ENCODE peak calls at places on chromosomes 7 and 10, in six cellular contexts. L is MM.1S, P is HepG2, F is mammary epithelial cell, Z is fibroblast of lung, E is GM23338. S is an unnamed sample.
A peak's percentile ranks its signal among the peaks of the same experiment; 100 is the strongest.

GRCh38 chr7:503575-504111 is 16.0 kb downstream of the PDGFA start:
- DNase-seq in L (no peak), P (peak; percentile 94), F (no peak), Z (no peak), E (no peak), S (no peak)

GRCh38 chr7:74312418-74313021 is 23.3 kb downstream of the CLIP2 start:
- DNase-seq in L (peak; percentile 32), P (no peak), F (peak; percentile 96), Z (no peak), E (no peak), S (no peak)

GRCh38 chr7:34091330-34091917 is 186.1 kb downstream of the BMPER start:
- DNase-seq in L (peak; percentile 59), P (peak; percentile 38), F (peak; percentile 42), Z (peak; percentile 77), E (peak; percentile 78), S (peak; percentile 70)

GRCh38 chr7:116862234-116863167 is at the start of gene CAPZA2:
- DNase-seq in L (peak; percentile 97), P (peak; percentile 78), F (peak; percentile 89), Z (peak; percentile 89), E (peak; percentile 92), S (peak; percentile 97)

GRCh38 chr7:149686001-149686400 is 87.4 kb downstream of the ZNF467 start:
- DNase-seq in L (no peak), P (no peak), F (no peak), Z (peak; percentile 68), E (no peak), S (peak; percentile 96)

GRCh38 chr10:30059209-30060107 is at the start of gene JCAD:
- DNase-seq in L (peak; percentile 52), P (no peak), F (peak; percentile 15), Z (no peak), E (peak; percentile 73), S (peak; percentile 74)

GRCh38 chr7:4879401-4880081 is 4.0 kb downstream of the RADIL start:
- DNase-seq in L (no peak), P (no peak), F (no peak), Z (no peak), E (no peak), S (no peak)

GRCh38 chr10:106941297-106942034 is 223.0 kb downstream of the SORCS1 start:
- DNase-seq in L (no peak), P (no peak), F (no peak), Z (no peak), E (no peak), S (no peak)

GRCh38 chr10:71623098-71623985 is 96.2 kb downstream of the C10orf105 start:
- DNase-seq in L (no peak), P (no peak), F (no peak), Z (peak; percentile 33), E (peak; percentile 70), S (peak; percentile 59)

DNA sequence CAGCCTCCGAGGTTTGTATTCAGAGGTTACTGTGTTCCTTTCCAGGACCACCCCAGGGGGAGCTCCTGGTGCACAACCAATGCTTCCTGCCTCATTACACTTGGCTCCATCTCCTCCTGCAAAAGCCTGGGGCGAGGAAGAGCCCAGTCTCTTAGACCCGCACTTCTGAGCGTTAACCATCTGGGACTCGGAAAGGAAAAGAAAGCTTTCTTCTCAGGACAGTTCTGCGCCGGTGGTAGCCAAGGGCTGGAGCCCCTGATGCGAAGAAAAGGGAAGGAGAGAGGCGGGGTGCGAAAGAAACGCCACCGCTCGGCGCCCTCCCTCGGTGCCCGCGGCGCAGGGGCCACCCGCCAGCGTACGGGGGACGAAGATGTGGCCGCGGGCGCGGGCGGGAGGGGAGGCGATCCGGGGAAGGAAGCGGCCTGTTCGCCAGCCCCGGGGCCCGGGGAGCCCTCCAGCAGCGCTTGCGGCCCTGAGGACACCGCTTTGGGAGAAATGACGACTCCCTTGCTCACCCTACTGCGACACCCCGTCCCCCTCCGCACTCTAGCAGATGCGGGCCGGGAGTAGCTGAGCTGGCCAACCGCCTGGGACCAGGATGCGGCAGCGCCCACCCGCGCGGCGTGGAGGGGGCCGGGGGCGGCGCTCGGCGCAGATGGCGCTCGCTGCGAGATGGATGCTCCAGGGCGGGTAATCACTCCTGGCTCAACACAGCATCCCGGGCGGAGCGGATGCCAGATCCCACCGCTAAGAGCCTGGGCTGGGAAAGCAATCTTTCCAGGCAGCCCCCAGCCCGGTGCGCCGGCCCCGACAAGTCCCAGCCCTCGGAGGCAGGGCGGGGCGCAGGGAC is 1.3 kb downstream of the NRCAM start:
- DNase-seq in L (no peak), P (no peak), F (peak; percentile 32), Z (peak; percentile 44), E (peak; percentile 70), S (peak; percentile 48)
- TF ChIP-seq EZH2 in L (no peak), P (peak; percentile 58), F (no peak), Z (no peak), E (peak; percentile 57), S (no peak)

GRCh38 chr7:151087247-151088018 is 1.2 kb downstream of the AGAP3 start:
- DNase-seq in L (peak; percentile 79), P (peak; percentile 35), F (peak; percentile 59), Z (peak; percentile 62), E (no peak), S (peak; percentile 84)
- TF ChIP-seq EZH2 in L (no peak), P (no peak), F (no peak), Z (no peak), E (peak; percentile 23), S (no peak)

GRCh38 chr10:48526846-48527505 is 77.9 kb downstream of the ARHGAP22 start:
- DNase-seq in L (no peak), P (no peak), F (no peak), Z (no peak), E (no peak), S (no peak)
- TF ChIP-seq EZH2 in L (no peak), P (no peak), F (no peak), Z (no peak), E (no peak), S (no peak)

GRCh38 chr10:22003111-22003963 is at the start of gene DNAJC1:
- DNase-seq in L (peak; percentile 99), P (peak; percentile 92), F (peak; percentile 92), Z (peak; percentile 92), E (peak; percentile 99), S (peak; percentile 98)
- TF ChIP-seq EZH2 in L (no peak), P (no peak), F (no peak), Z (no peak), E (no peak), S (no peak)

DNA sequence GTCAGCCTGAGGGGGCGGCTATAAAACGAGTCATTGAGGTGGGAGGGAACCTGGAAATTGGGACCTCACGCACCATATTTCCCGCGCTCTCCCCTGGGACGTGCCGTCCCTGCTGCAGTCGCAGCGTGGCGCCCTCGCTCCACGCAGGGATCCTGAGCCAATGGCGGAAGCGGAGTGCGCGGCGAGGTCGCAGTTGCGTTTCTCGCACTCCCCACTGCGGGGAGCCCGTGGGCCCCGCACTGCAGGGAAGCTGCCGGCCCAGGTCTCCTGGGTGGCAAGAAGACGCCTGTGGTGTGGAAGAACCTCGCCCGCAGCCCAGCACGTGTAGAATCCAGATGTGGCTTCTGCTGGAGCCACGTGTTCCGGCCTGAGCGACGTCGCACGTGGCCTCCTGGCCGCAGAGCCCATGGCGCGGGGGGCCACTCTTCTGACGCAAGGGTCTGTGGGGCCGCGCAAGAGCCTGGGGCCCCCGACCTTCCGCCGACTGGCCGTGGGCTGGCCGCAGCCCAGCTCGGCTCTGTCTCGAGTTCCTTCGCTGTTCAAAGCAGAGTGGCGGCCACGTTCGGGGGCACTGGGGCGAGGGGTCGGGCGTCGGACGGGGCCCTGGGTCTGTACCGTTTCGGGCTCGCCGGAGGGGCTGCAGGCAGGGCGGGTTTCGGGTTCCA is 26.4 kb downstream of the HIF1AN start:
- DNase-seq in L (peak; percentile 85), P (peak; percentile 32), F (peak; percentile 52), Z (peak; percentile 62), E (peak; percentile 82), S (peak; percentile 87)
- TF ChIP-seq EZH2 in L (no peak), P (no peak), F (no peak), Z (peak; percentile 65), E (no peak), S (no peak)

DNA sequence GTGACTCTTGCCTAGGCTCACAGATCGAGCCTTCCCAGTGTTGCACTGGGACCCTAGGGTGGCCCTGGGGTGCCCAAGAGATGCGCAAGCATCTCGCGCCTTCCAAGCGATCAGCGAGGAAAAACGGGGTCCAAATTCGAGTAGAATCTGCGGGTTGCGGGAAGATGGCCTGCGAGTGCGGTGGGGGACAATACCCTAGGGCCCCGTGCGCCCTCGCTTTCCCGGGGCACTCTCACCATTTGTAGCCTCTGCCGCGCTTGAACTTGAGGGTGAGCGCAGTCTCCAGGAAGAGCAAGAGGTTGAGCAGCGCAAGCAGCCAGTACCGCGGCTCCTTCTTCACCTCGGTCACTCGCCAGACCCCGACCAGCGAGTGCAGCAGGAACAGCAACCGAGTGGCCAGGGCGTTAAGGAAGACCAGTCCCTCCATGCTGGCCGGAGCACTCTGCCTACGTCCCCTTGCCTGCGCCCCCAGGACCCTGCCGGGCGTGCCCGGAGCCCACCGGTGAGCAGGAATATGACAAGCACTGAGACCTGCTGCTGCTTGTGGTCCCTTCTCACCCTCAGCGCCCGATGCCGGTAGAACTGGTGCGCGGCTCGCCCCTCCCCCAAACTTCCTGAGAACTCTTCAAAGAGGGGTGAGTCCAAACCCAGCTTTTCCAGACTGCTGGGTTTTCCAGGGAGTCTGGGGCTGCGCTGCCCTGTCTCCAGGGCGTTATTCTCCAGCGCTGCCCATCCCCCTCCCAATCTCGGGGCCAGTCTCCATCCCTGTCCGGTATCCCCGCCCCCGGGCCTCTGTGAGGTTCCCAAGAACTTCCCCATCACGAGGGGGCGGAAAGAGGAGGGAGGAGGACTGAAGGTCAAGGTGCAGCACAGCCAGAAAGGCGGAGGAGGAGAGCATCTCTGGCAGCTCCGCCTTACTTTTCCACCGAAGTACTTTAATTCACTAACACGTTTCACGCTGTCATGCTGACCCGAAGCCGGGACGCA is at the start of gene TMEM26:
- DNase-seq in L (no peak), P (no peak), F (no peak), Z (peak; percentile 72), E (peak; percentile 86), S (peak; percentile 59)
- TF ChIP-seq EZH2 in L (no peak), P (no peak), F (no peak), Z (no peak), E (peak; percentile 4), S (no peak)